ENCODE peak calls at places on chromosomes 2 and 18, in five cellular contexts. R is AG04450, T is COR-L47, J is IMR-90, I is GM12865. A is an unnamed sample.

GRCh38 chr2:1859671-1860450 is 115.5 kb upstream of the PXDN start:
- DNase-seq in T (no peak), J (no peak), R (no peak), I (no peak), A (no peak)

GRCh38 chr2:138930571-138930970 is 150.4 kb upstream of the NXPH2 start:
- DNase-seq in I (no peak), J (no peak), T (no peak), R (no peak), A (no peak)

GRCh38 chr2:48707466-48707865 is 48.1 kb downstream of the LHCGR start:
- DNase-seq in J (peak; percentile 30), R (no peak), I (peak; percentile 15), T (no peak), A (no peak)

GRCh38 chr2:30300122-30300455 is 68.8 kb downstream of the LBH start:
- DNase-seq in I (no peak), T (no peak), J (no peak), R (no peak), A (no peak)

GRCh38 chr2:189836644-189837043 is 52.4 kb downstream of the PMS1 start:
- DNase-seq in I (no peak), R (peak; percentile 59), T (no peak), J (peak; percentile 91), A (peak; percentile 66)

GRCh38 chr18:79400591-79401381 is 5.1 kb downstream of the NFATC1 start:
- DNase-seq in T (no peak), J (no peak), I (peak; percentile 43), R (no peak), A (no peak)

GRCh38 chr2:158458617-158458920 is 1.8 kb downstream of the PKP4 start:
- DNase-seq in J (peak; percentile 26), R (no peak), I (no peak), T (no peak), A (peak; percentile 10)

GRCh38 chr2:216144857-216145256 is 35.7 kb downstream of the XRCC5 start:
- DNase-seq in I (no peak), T (no peak), J (no peak), R (no peak), A (no peak)

GRCh38 chr2:3626817-3627499 is 31.0 kb upstream of the ALLC start:
- DNase-seq in R (no peak), T (no peak), I (no peak), J (no peak), A (no peak)

GRCh38 chr18:21904856-21905255 is 164.3 kb downstream of the MIB1 start:
- DNase-seq in R (no peak), I (no peak), J (no peak), T (no peak), A (no peak)

GRCh38 chr2:67463810-67464209 is 66.7 kb downstream of the ETAA1 start:
- DNase-seq in R (no peak), I (no peak), J (peak; percentile 67), T (peak; percentile 80), A (peak; percentile 70)

GRCh38 chr2:152924722-152925121 is 206.3 kb downstream of the ARL6IP6 start:
- DNase-seq in I (no peak), J (no peak), T (no peak), R (no peak), A (peak; percentile 1)

GRCh38 chr18:62751341-62751821 is 36.0 kb downstream of the PHLPP1 start:
- DNase-seq in J (peak; percentile 25), T (peak; percentile 54), R (no peak), I (peak; percentile 21), A (no peak)

GRCh38 chr2:51013870-51014526 is 17.9 kb downstream of the NRXN1 start:
- DNase-seq in T (no peak), R (no peak), I (no peak), J (peak; percentile 7), A (no peak)

GRCh38 chr2:56811401-56811800 is 627.6 kb downstream of the CCDC85A start:
- DNase-seq in I (no peak), T (no peak), J (no peak), R (no peak), A (no peak)

GRCh38 chr2:134491796-134492441 is 226.9 kb downstream of the TMEM163 start:
- DNase-seq in I (no peak), J (no peak), R (no peak), T (peak; percentile 93), A (peak; percentile 28)

GRCh38 chr2:239589270-239589825 is 188.5 kb upstream of the HDAC4 start:
- DNase-seq in R (no peak), J (no peak), T (no peak), I (no peak), A (no peak)

GRCh38 chr2:218168635-218169462 is 2.1 kb upstream of the CXCR1 start:
- DNase-seq in I (peak; percentile 69), T (peak; percentile 15), J (peak; percentile 18), R (no peak), A (peak; percentile 21)

A was measured in LHCN-M2.